ENCODE peak calls at places on chromosomes 5 and 9, in six cellular contexts. C, M, T, B, O and I are unnamed samples.

GRCh38 chr5:39928709-39929108 is 503.9 kb upstream of the DAB2 start:
- DNase-seq in M (no peak), C (no peak), T (no peak), B (peak), O (no peak), I (no peak)

GRCh38 chr5:142472306-142472951 is 147.6 kb upstream of the SPRY4 start:
- DNase-seq in M (peak), O (no peak), C (no peak), T (peak), B (peak), I (peak)

GRCh38 chr5:159304961-159305595 is 25.2 kb downstream of the IL12B start:
- DNase-seq in O (no peak), M (peak), C (no peak), T (no peak), B (no peak), I (peak)

GRCh38 chr5:137282216-137282615 is 216.9 kb downstream of the SPOCK1 start:
- DNase-seq in C (no peak), O (no peak), M (peak), B (peak), T (peak), I (no peak)

GRCh38 chr5:15794117-15794985 is 294.4 kb downstream of the FBXL7 start:
- DNase-seq in O (no peak), T (no peak), B (peak), M (peak), C (no peak), I (no peak)

GRCh38 chr9:127796899-127797370 is 5.7 kb upstream of the FPGS start:
- DNase-seq in C (no peak), O (no peak), T (peak), M (no peak), B (no peak), I (peak)

GRCh38 chr9:22097712-22098111 is 88.6 kb upstream of the CDKN2B start:
- DNase-seq in C (no peak), O (no peak), B (peak), M (peak), T (peak), I (peak)

GRCh38 chr5:139745800-139746690 is 49.6 kb upstream of the PSD2 start:
- DNase-seq in M (no peak), C (peak), O (peak), B (peak), T (peak), I (peak)

GRCh38 chr9:362936-363335 is 148.3 kb downstream of the DOCK8 start:
- DNase-seq in C (no peak), B (no peak), O (no peak), T (no peak), M (no peak), I (no peak)

GRCh38 chr5:111574316-111574715 is 62.0 kb upstream of the STARD4 start:
- DNase-seq in M (peak), B (no peak), O (no peak), C (no peak), T (peak), I (no peak)

GRCh38 chr5:58887721-58888409 is 305.0 kb downstream of the RAB3C start:
- DNase-seq in O (no peak), M (peak), C (no peak), B (peak), T (peak), I (no peak)

GRCh38 chr5:56069652-56070226 is 75.0 kb upstream of the IL6ST start:
- DNase-seq in O (no peak), C (no peak), T (no peak), M (no peak), B (peak), I (no peak)

GRCh38 chr5:112594060-112594850 is 143.4 kb upstream of the APC start:
- DNase-seq in O (no peak), T (no peak), M (no peak), C (peak), B (no peak), I (no peak)

GRCh38 chr5:93069276-93069675 is 511.7 kb downstream of the NR2F1-AS1 start:
- DNase-seq in B (no peak), M (no peak), T (no peak), C (no peak), O (no peak), I (no peak)

GRCh38 chr5:172641359-172642045 is 439 bp downstream of the NEURL1B start:
- DNase-seq in B (no peak), T (peak), C (no peak), M (no peak), O (no peak), I (no peak)

GRCh38 chr9:129309041-129309430 is 131.0 kb upstream of the IER5L start:
- DNase-seq in O (no peak), M (no peak), T (no peak), C (no peak), B (no peak), I (no peak)

GRCh38 chr5:124746252-124746915 is at the start of gene ZNF608:
- DNase-seq in M (peak), B (peak), O (no peak), C (peak), T (peak), I (peak)

GRCh38 chr5:132877938-132878337 is 4.5 kb downstream of the LEAP2 start:
- DNase-seq in M (no peak), T (peak), C (peak), B (peak), O (no peak), I (peak)

GRCh38 chr9:105313238-105313637 is 68.8 kb downstream of the SLC44A1 start:
- DNase-seq in T (no peak), M (no peak), B (no peak), C (no peak), O (no peak), I (no peak)

GRCh38 chr9:134152022-134152448 is 12.3 kb downstream of the RNU6ATAC start:
- DNase-seq in M (no peak), O (no peak), C (peak), B (no peak), T (no peak), I (no peak)

GRCh38 chr9:36803951-36804350 is 230.1 kb downstream of the PAX5 start:
- DNase-seq in B (no peak), M (no peak), C (no peak), T (no peak), O (no peak), I (no peak)

GRCh38 chr5:180975338-180975737 is 13.3 kb upstream of the BTNL3 start:
- DNase-seq in C (no peak), B (no peak), M (no peak), O (no peak), T (no peak), I (no peak)

GRCh38 chr9:96031366-96031824 is 155.9 kb downstream of the ERCC6L2 start:
- DNase-seq in B (peak), O (no peak), C (peak), M (no peak), T (peak), I (no peak)

GRCh38 chr5:62001640-62002039 is 304.4 kb upstream of the KIF2A start:
- DNase-seq in B (no peak), O (no peak), T (no peak), C (no peak), M (no peak), I (no peak)

GRCh38 chr5:90161399-90161798 is 248.2 kb downstream of the CETN3 start:
- DNase-seq in O (peak), T (peak), M (peak), C (peak), B (peak), I (peak)

GRCh38 chr9:6758418-6759113 is 793 bp downstream of the KDM4C start:
- DNase-seq in B (peak), O (peak), M (peak), T (peak), C (peak), I (no peak)

GRCh38 chr9:116368680-116369079 is 215.1 kb downstream of the PAPPA start:
- DNase-seq in T (no peak), C (no peak), O (no peak), B (no peak), M (no peak), I (no peak)

GRCh38 chr9:129608561-129609481 is 12.1 kb downstream of the C9orf50 start:
- DNase-seq in B (no peak), C (no peak), O (no peak), M (no peak), T (no peak), I (no peak)

GRCh38 chr9:134325813-134326753 is at the start of gene RXRA:
- DNase-seq in O (peak), T (peak), M (peak), C (peak), B (peak), I (peak)

GRCh38 chr5:163387970-163388369 is 49.4 kb upstream of the CCNG1 start:
- DNase-seq in M (no peak), B (no peak), C (no peak), T (no peak), O (no peak), I (no peak)

GRCh38 chr9:92736816-92737606 is 27.6 kb downstream of the BICD2 start:
- DNase-seq in O (no peak), C (no peak), T (no peak), B (peak), M (no peak), I (peak)